ENCODE peak calls at places on chromosomes 11 and 22, in six cellular contexts. H is lower lobe of right lung, P is sciatic nerve, O is Calu3, L is mucosa of descending colon, Z is frontal cortex. V is an unnamed sample.

GRCh38 chr22:48428556-48429371 is 1398.9 kb downstream of the BRD1 start:
- DNase-seq in O (no peak), P (no peak), L (no peak), Z (no peak), H (no peak), V (no peak)

GRCh38 chr11:114079406-114080072 is 20.0 kb downstream of the ZBTB16 start:
- DNase-seq in P (no peak), L (no peak), O (no peak), Z (no peak), H (no peak), V (no peak)

GRCh38 chr11:86800956-86801264 is 568 bp downstream of the PRSS23 start:
- DNase-seq in P (no peak), Z (no peak), O (no peak), L (no peak), H (no peak), V (peak)

GRCh38 chr11:117950999-117951961 is 22.1 kb upstream of the TMPRSS13 start:
- DNase-seq in H (no peak), O (no peak), Z (no peak), P (no peak), L (no peak), V (no peak)

GRCh38 chr11:64864473-64865285 is 13.7 kb downstream of the EHD1 start:
- DNase-seq in O (no peak), Z (no peak), H (peak), L (peak), P (no peak), V (peak)

GRCh38 chr11:8871283-8871775 is 39.7 kb upstream of the AKIP1 start:
- DNase-seq in H (peak), P (peak), O (peak), L (peak), Z (peak), V (peak)

GRCh38 chr11:45847908-45848316 is 637 bp downstream of the CRY2 start:
- DNase-seq in P (peak), L (peak), Z (no peak), O (peak), H (peak), V (peak)

GRCh38 chr11:106875013-106875412 is 143.3 kb downstream of the GUCY1A2 start:
- DNase-seq in P (no peak), L (no peak), H (no peak), Z (no peak), O (no peak), V (no peak)

GRCh38 chr11:46520971-46521745 is 72.7 kb downstream of the AMBRA1 start:
- DNase-seq in L (no peak), H (no peak), O (no peak), Z (no peak), P (no peak), V (peak)

GRCh38 chr11:12157241-12157661 is 46.9 kb downstream of the MICAL2 start:
- DNase-seq in H (no peak), P (no peak), O (no peak), L (no peak), Z (no peak), V (peak)

GRCh38 chr11:12691473-12691872 is 17.3 kb downstream of the TEAD1 start:
- DNase-seq in L (no peak), H (no peak), Z (no peak), O (no peak), P (no peak), V (peak)

GRCh38 chr11:117909611-117910382 is 19.4 kb downstream of the TMPRSS13 start:
- DNase-seq in L (no peak), Z (no peak), H (no peak), O (no peak), P (peak), V (no peak)

GRCh38 chr11:68009391-68010000 is 631 bp upstream of the ALDH3B1 start:
- DNase-seq in L (peak), P (peak), H (no peak), O (no peak), Z (no peak), V (peak)

GRCh38 chr11:64144587-64145295 is 21.2 kb downstream of the MACROD1 start:
- DNase-seq in L (no peak), P (no peak), Z (no peak), O (no peak), H (no peak), V (no peak)

GRCh38 chr11:36311926-36312592 is 16.0 kb downstream of the PRR5L start:
- DNase-seq in L (no peak), Z (no peak), H (no peak), P (no peak), O (no peak), V (peak)

GRCh38 chr22:26887456-26887855 is 230.1 kb downstream of the MIAT start:
- DNase-seq in L (no peak), P (no peak), O (no peak), Z (no peak), H (no peak), V (peak)

GRCh38 chr11:2123628-2123960 is 15.6 kb downstream of the IGF2 start:
- DNase-seq in O (no peak), H (no peak), L (no peak), Z (no peak), P (no peak), V (no peak)

GRCh38 chr11:129881570-129882170 is 13.7 kb downstream of the NFRKB start:
- DNase-seq in P (no peak), O (peak), H (no peak), L (peak), Z (no peak), V (peak)

GRCh38 chr11:128582496-128583366 is 4.6 kb downstream of the ETS1 start:
- DNase-seq in H (no peak), O (no peak), P (no peak), L (no peak), Z (no peak), V (peak)

GRCh38 chr11:29844701-29845379 is 172.0 kb downstream of the KCNA4 start:
- DNase-seq in P (no peak), Z (no peak), H (no peak), O (no peak), L (no peak), V (no peak)

GRCh38 chr11:34243620-34244493 is 114.0 kb downstream of the ABTB2 start:
- DNase-seq in Z (no peak), L (peak), H (no peak), O (peak), P (no peak), V (peak)

GRCh38 chr22:41523464-41524221 is 20.6 kb downstream of the POLR3H start:
- DNase-seq in Z (no peak), P (no peak), L (no peak), H (no peak), O (no peak), V (peak)

GRCh38 chr11:11179239-11179638 is 173.8 kb downstream of the CSNK2A3 start:
- DNase-seq in L (peak), H (no peak), Z (peak), O (peak), P (no peak), V (peak)

GRCh38 chr22:46769191-46769675 is 6.8 kb downstream of the TBC1D22A start:
- DNase-seq in O (no peak), Z (no peak), H (peak), L (peak), P (no peak), V (no peak)

GRCh38 chr22:49551897-49552659 is 275.6 kb downstream of the BRD1 start:
- DNase-seq in Z (no peak), O (no peak), L (no peak), H (no peak), P (no peak), V (no peak)

GRCh38 chr11:47001666-47002285 is 65.2 kb downstream of the CSTPP1 start:
- DNase-seq in O (no peak), L (no peak), Z (no peak), H (no peak), P (no peak), V (no peak)

GRCh38 chr22:32411388-32411787 is 659 bp downstream of the RTCB start:
- DNase-seq in O (no peak), P (no peak), Z (no peak), L (no peak), H (no peak), V (peak)

GRCh38 chr11:33021937-33022336 is 6.3 kb downstream of the DEPDC7 start:
- DNase-seq in O (no peak), P (no peak), Z (no peak), H (no peak), L (no peak), V (no peak)

GRCh38 chr22:46777609-46777970 is 15.1 kb downstream of the TBC1D22A start:
- DNase-seq in O (no peak), Z (no peak), P (no peak), L (peak), H (peak), V (no peak)

GRCh38 chr11:129785383-129786111 is 30.1 kb upstream of the TMEM45B start:
- DNase-seq in L (no peak), H (no peak), Z (no peak), O (no peak), P (no peak), V (peak)

V was measured in ELR.